ENCODE peak calls at places on chromosomes 7 and 10, in nine cellular contexts. E, T, X, J, U, A, G, Z and K are unnamed samples.

GRCh38 chr10:133372507-133372906 is 647 bp downstream of the ECHS1 start:
- DNase-seq in E (no peak), T (no peak), X (no peak), J (no peak), U (no peak), A (no peak), G (no peak), Z (no peak), K (no peak)

GRCh38 chr7:41777894-41778596 is 75.2 kb upstream of the INHBA start:
- DNase-seq in E (no peak), T (no peak), X (no peak), J (no peak), U (no peak), A (no peak), G (no peak), Z (no peak), K (no peak)

GRCh38 chr10:44389556-44389955 is 4.7 kb upstream of the CXCL12 start:
- DNase-seq in E (no peak), T (no peak), X (no peak), J (no peak), U (no peak), A (no peak), G (no peak), Z (no peak), K (no peak)

GRCh38 chr10:102020938-102021337 is 35.0 kb downstream of the ARMH3 start:
- DNase-seq in E (no peak), T (no peak), X (no peak), J (no peak), U (no peak), A (no peak), G (no peak), Z (no peak), K (no peak)

GRCh38 chr10:475709-476457 is 213.6 kb downstream of the DIP2C start:
- DNase-seq in E (no peak), T (no peak), X (no peak), J (no peak), U (no peak), A (no peak), G (no peak), Z (no peak), K (no peak)

GRCh38 chr7:112481833-112482669 is 1.3 kb downstream of the LSMEM1 start:
- DNase-seq in E (peak), T (peak), X (no peak), J (no peak), U (peak), A (peak), G (peak), Z (peak), K (peak)

GRCh38 chr10:129097776-129098175 is 369.3 kb upstream of the MGMT start:
- DNase-seq in E (no peak), T (no peak), X (no peak), J (no peak), U (peak), A (no peak), G (no peak), Z (no peak), K (no peak)

GRCh38 chr7:66413379-66414114 is 208.4 kb downstream of the TPST1 start:
- DNase-seq in E (peak), T (peak), X (no peak), J (peak), U (peak), A (peak), G (no peak), Z (no peak), K (no peak)

GRCh38 chr7:148191391-148192076 is 399.0 kb upstream of the C7orf33 start:
- DNase-seq in E (no peak), T (no peak), X (no peak), J (no peak), U (no peak), A (no peak), G (no peak), Z (no peak), K (no peak)

GRCh38 chr7:83976302-83976701 is 218.3 kb downstream of the SEMA3A start:
- DNase-seq in E (no peak), T (peak), X (peak), J (no peak), U (peak), A (peak), G (no peak), Z (no peak), K (peak)

GRCh38 chr7:100825215-100825671 is 2.1 kb downstream of the EPHB4 start:
- DNase-seq in E (no peak), T (no peak), X (no peak), J (no peak), U (no peak), A (peak), G (no peak), Z (no peak), K (no peak)

GRCh38 chr10:88728107-88728763 is 22.2 kb downstream of the LIPK start:
- DNase-seq in E (peak), T (no peak), X (no peak), J (peak), U (peak), A (no peak), G (peak), Z (no peak), K (no peak)

GRCh38 chr7:43721193-43721806 is 8.0 kb downstream of the COA1 start:
- DNase-seq in E (no peak), T (peak), X (peak), J (no peak), U (peak), A (peak), G (no peak), Z (no peak), K (no peak)

GRCh38 chr7:43076189-43076605 is 36.2 kb upstream of the HECW1 start:
- DNase-seq in E (no peak), T (no peak), X (peak), J (no peak), U (peak), A (peak), G (no peak), Z (no peak), K (no peak)

GRCh38 chr10:71323407-71323806 is 4.3 kb downstream of the SLC29A3 start:
- DNase-seq in E (no peak), T (peak), X (no peak), J (no peak), U (peak), A (peak), G (peak), Z (no peak), K (no peak)

GRCh38 chr10:71525721-71526120 is 129.0 kb downstream of the CDH23 start:
- DNase-seq in E (no peak), T (no peak), X (no peak), J (no peak), U (no peak), A (no peak), G (no peak), Z (no peak), K (no peak)

GRCh38 chr7:11931306-11931705 is 99.3 kb upstream of the THSD7A start:
- DNase-seq in E (no peak), T (no peak), X (no peak), J (no peak), U (no peak), A (no peak), G (no peak), Z (no peak), K (no peak)

GRCh38 chr7:22670422-22670815 is 56.6 kb upstream of the IL6 start:
- DNase-seq in E (no peak), T (no peak), X (no peak), J (no peak), U (no peak), A (peak), G (no peak), Z (no peak), K (no peak)

GRCh38 chr10:113073549-113074189 is 123.6 kb downstream of the TCF7L2 start:
- DNase-seq in E (peak), T (peak), X (no peak), J (no peak), U (peak), A (peak), G (peak), Z (no peak), K (peak)

GRCh38 chr10:36494386-36494785 is 631.0 kb upstream of the ANKRD30A start:
- DNase-seq in E (no peak), T (peak), X (no peak), J (no peak), U (peak), A (peak), G (no peak), Z (no peak), K (no peak)

GRCh38 chr7:159097661-159098423 is 46.8 kb downstream of the VIPR2 start:
- DNase-seq in E (peak), T (no peak), X (no peak), J (no peak), U (no peak), A (no peak), G (no peak), Z (no peak), K (no peak)

GRCh38 chr10:78756604-78757442 is 311.9 kb upstream of the ZMIZ1 start:
- DNase-seq in E (peak), T (peak), X (no peak), J (no peak), U (peak), A (peak), G (peak), Z (peak), K (peak)

DNA sequence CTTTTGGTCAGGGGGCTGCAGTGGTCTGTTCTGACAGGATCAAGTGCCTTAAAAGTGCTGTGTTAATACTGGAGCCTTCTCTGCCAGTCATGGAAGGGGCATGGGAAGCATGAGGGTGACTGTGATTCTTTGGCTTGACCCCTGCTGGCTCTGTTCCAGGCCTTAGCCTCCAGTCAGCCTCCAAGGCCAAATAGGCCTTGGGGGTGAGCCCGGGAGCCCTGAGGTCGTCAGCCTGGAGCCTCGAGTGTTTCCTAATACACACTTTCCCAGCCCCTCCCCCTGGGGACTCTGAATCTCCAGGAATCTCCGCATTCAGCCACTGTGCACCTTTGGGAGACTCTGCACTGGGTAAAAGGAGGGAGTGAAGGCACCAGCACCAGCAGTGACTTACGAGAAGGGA is 10.0 kb downstream of the HKDC1 start:
- DNase-seq in E (peak), T (no peak), X (no peak), J (no peak), U (no peak), A (no peak), G (no peak), Z (no peak), K (no peak)
- TF ChIP-seq CTCF in E (no peak), T (no peak), X (no peak), J (no peak), U (no peak), A (no peak), G (no peak), Z (no peak), K (no peak)

GRCh38 chr10:77493851-77494788 is 143.5 kb downstream of the KCNMA1 start:
- DNase-seq in E (no peak), T (peak), X (no peak), J (no peak), U (peak), A (peak), G (peak), Z (no peak), K (no peak)
- TF ChIP-seq CTCF in E (peak), T (peak), X (no peak), J (no peak), U (peak), A (peak), G (peak), Z (peak), K (peak)

GRCh38 chr7:27777662-27778061 is 37.7 kb downstream of the TAX1BP1 start:
- DNase-seq in E (no peak), T (no peak), X (no peak), J (no peak), U (no peak), A (no peak), G (no peak), Z (no peak), K (no peak)

GRCh38 chr7:27771111-27771510 is 31.1 kb downstream of the TAX1BP1 start:
- DNase-seq in E (no peak), T (no peak), X (no peak), J (no peak), U (no peak), A (no peak), G (peak), Z (no peak), K (no peak)

GRCh38 chr7:27779873-27780272 is 39.9 kb downstream of the TAX1BP1 start:
- DNase-seq in E (no peak), T (no peak), X (no peak), J (no peak), U (no peak), A (no peak), G (no peak), Z (no peak), K (no peak)

GRCh38 chr7:27775772-27776171 is 35.8 kb downstream of the TAX1BP1 start:
- DNase-seq in E (no peak), T (no peak), X (no peak), J (no peak), U (no peak), A (no peak), G (no peak), Z (no peak), K (no peak)

GRCh38 chr7:27774717-27775328 is 34.9 kb downstream of the TAX1BP1 start:
- DNase-seq in E (no peak), T (no peak), X (no peak), J (no peak), U (peak), A (peak), G (peak), Z (no peak), K (peak)
- TF ChIP-seq CTCF in E (peak), T (peak), X (peak), J (peak), U (peak), A (peak), G (peak), Z (peak), K (peak)

GRCh38 chr7:99786726-99787300 is 2.8 kb upstream of the CYP3A4 start:
- DNase-seq in E (no peak), T (no peak), X (no peak), J (no peak), U (no peak), A (no peak), G (no peak), Z (no peak), K (no peak)
- TF ChIP-seq CTCF in E (no peak), T (no peak), X (no peak), J (no peak), U (no peak), A (no peak), G (no peak), Z (no peak), K (no peak)

GRCh38 chr10:80200687-80201086 is 4.7 kb downstream of the ANXA11 start:
- DNase-seq in E (no peak), T (no peak), X (no peak), J (no peak), U (no peak), A (no peak), G (no peak), Z (no peak), K (no peak)
- TF ChIP-seq CTCF in E (no peak), T (no peak), X (no peak), J (no peak), U (no peak), A (no peak), G (no peak), Z (no peak), K (no peak)

GRCh38 chr7:118731854-118732253 is 507.4 kb downstream of the ANKRD7 start:
- DNase-seq in E (no peak), T (no peak), X (peak), J (no peak), U (no peak), A (no peak), G (peak), Z (no peak), K (no peak)
- TF ChIP-seq CTCF in E (no peak), T (no peak), X (peak), J (no peak), U (no peak), A (no peak), G (peak), Z (no peak), K (no peak)